ENCODE peak calls at places on chromosomes 1 and 21, in five cellular contexts. X is IMR-90, U is H1, T is mesendoderm, G is mesenchymal stem cell. V is an unnamed sample.

GRCh38 chr1:51671527-51672325 is 54.8 kb downstream of the OSBPL9 start:
- DNase-seq in T (peak; percentile 46), G (peak; percentile 60), U (no peak), X (peak; percentile 96), V (no peak)

GRCh38 chr1:64913361-64914015 is 52.9 kb downstream of the JAK1 start:
- DNase-seq in T (no peak), X (no peak), U (no peak), G (no peak), V (no peak)

GRCh38 chr21:45516071-45516670 is 26.1 kb downstream of the SLC19A1 start:
- DNase-seq in U (no peak), T (no peak), X (no peak), G (no peak), V (no peak)

GRCh38 chr1:64080947-64081562 is 122.4 kb upstream of the UBE2U start:
- DNase-seq in U (no peak), X (peak; percentile 61), G (peak; percentile 57), T (no peak), V (no peak)

GRCh38 chr1:36516372-36517018 is 33.8 kb upstream of the CSF3R start:
- DNase-seq in X (peak; percentile 43), T (peak; percentile 79), U (peak; percentile 31), G (peak; percentile 56), V (peak; percentile 78)

GRCh38 chr1:154736840-154737239 is 128.9 kb upstream of the ADAR start:
- DNase-seq in T (no peak), X (peak; percentile 80), G (peak; percentile 78), U (no peak), V (no peak)

GRCh38 chr1:221263831-221264767 is 384.9 kb downstream of the HLX start:
- DNase-seq in T (peak; percentile 88), U (peak; percentile 9), X (peak; percentile 89), G (peak; percentile 96), V (peak; percentile 33)

GRCh38 chr1:21649315-21649714 is 19.8 kb downstream of the RAP1GAP start:
- DNase-seq in U (no peak), X (no peak), T (no peak), G (no peak), V (no peak)

GRCh38 chr1:53442297-53442696 is 16.9 kb upstream of the DMRTB1 start:
- DNase-seq in G (peak; percentile 65), X (peak; percentile 65), T (peak; percentile 95), U (no peak), V (no peak)

GRCh38 chr21:33244781-33245105 is 15.0 kb downstream of the IFNAR2 start:
- DNase-seq in T (no peak), G (no peak), X (no peak), U (no peak), V (no peak)

GRCh38 chr1:198641506-198641905 is 2.7 kb downstream of the PTPRC start:
- DNase-seq in X (peak; percentile 43), T (peak; percentile 4), U (no peak), G (no peak), V (no peak)

GRCh38 chr1:91166106-91166712 is 144.4 kb upstream of the ZNF644 start:
- DNase-seq in T (peak; percentile 84), G (peak; percentile 60), U (peak; percentile 44), X (peak; percentile 56), V (peak; percentile 60)

GRCh38 chr1:58888776-58889341 is 105.0 kb upstream of the JUN start:
- DNase-seq in X (peak; percentile 36), G (no peak), U (no peak), T (no peak), V (no peak)

GRCh38 chr1:156826596-156826995 is 9.9 kb upstream of the SH2D2A start:
- DNase-seq in G (no peak), U (no peak), X (peak; percentile 34), T (no peak), V (no peak)

GRCh38 chr1:35642472-35642955 is 1.2 kb upstream of the PSMB2 start:
- DNase-seq in G (no peak), T (no peak), U (no peak), X (no peak), V (no peak)

GRCh38 chr1:52294580-52294979 is 71.4 kb downstream of the CC2D1B start:
- DNase-seq in G (no peak), X (peak; percentile 33), U (no peak), T (no peak), V (no peak)

GRCh38 chr1:158045639-158046038 is 52.2 kb downstream of the KIRREL1 start:
- DNase-seq in X (peak; percentile 90), G (peak; percentile 67), T (peak; percentile 93), U (peak; percentile 17), V (peak; percentile 39)

GRCh38 chr1:53552146-53552940 is 93.1 kb downstream of the DMRTB1 start:
- DNase-seq in X (peak; percentile 35), T (no peak), U (peak; percentile 27), G (no peak), V (no peak)

GRCh38 chr1:177432897-177433296 is 262.1 kb downstream of the BRINP2 start:
- DNase-seq in U (no peak), T (no peak), X (peak; percentile 1), G (no peak), V (no peak)

GRCh38 chr1:107140703-107141490 is at the start of gene NTNG1:
- DNase-seq in X (no peak), G (no peak), T (peak; percentile 92), U (no peak), V (peak; percentile 15)

GRCh38 chr21:28952686-28953085 is 40.0 kb downstream of the LTN1 start:
- DNase-seq in U (no peak), G (no peak), T (no peak), X (peak; percentile 24), V (no peak)

GRCh38 chr21:34867785-34868184 is 181.3 kb downstream of the RUNX1 start:
- DNase-seq in X (no peak), T (no peak), G (no peak), U (no peak), V (no peak)

GRCh38 chr21:34862951-34863350 is 186.2 kb downstream of the RUNX1 start:
- DNase-seq in T (no peak), G (no peak), X (no peak), U (no peak), V (no peak)

GRCh38 chr21:34869541-34869940 is 179.6 kb downstream of the RUNX1 start:
- DNase-seq in X (no peak), U (no peak), G (no peak), T (no peak), V (no peak)

GRCh38 chr21:34864370-34865209 is 184.5 kb downstream of the RUNX1 start:
- DNase-seq in X (no peak), U (no peak), G (no peak), T (no peak), V (no peak)

GRCh38 chr21:34865922-34866271 is 183.2 kb downstream of the RUNX1 start:
- DNase-seq in G (peak; percentile 69), T (peak; percentile 98), X (no peak), U (peak; percentile 87), V (no peak)
- H2BK5ac ChIP-seq in G (no peak overlapping the region), T (no peak overlapping the region), X (peak overlapping the region; percentile 35), U (no peak overlapping the region), V (no peak overlapping the region)

GRCh38 chr1:234728740-234729139 is 118.8 kb upstream of the IRF2BP2 start:
- DNase-seq in X (no peak), U (no peak), G (no peak), T (no peak), V (no peak)

GRCh38 chr1:234727018-234727757 is 117.2 kb upstream of the IRF2BP2 start:
- DNase-seq in T (peak; percentile 35), G (no peak), U (no peak), X (peak; percentile 29), V (no peak)

GRCh38 chr1:234724517-234725176 is 114.7 kb upstream of the IRF2BP2 start:
- DNase-seq in T (no peak), U (no peak), G (no peak), X (no peak), V (no peak)

GRCh38 chr1:234725177-234726132 is 115.5 kb upstream of the IRF2BP2 start:
- DNase-seq in G (no peak), X (no peak), U (no peak), T (peak; percentile 34), V (no peak)

DNA sequence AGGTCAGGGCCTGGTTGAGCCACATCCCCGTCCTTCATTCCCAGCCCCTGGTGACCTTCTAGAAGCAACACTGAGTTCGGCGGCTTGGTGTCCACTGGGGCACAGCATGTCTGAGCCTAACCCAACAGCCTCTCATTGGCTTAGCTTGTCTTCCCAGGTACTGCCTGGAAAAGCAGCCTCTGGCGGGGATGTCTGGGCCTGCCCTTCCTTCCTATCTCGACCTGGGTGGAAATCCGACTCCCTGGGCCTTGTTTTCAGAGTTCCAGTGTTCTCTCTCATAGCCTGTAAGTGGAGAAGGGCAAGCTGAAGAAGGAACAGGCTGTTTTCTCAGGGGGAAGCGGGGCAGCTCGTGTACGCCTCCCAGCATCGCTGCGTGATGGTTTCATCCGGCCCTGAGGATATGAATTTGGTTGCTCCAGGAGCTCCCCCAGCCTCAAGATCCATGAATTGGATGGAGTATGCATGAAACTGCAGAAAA is 116.4 kb upstream of the IRF2BP2 start:
- DNase-seq in X (peak; percentile 29), G (no peak), U (no peak), T (peak; percentile 75), V (no peak)
- H2BK5ac ChIP-seq in X (peak overlapping the region; percentile 47), G (no peak overlapping the region), U (peak overlapping the region; percentile 72), T (peak overlapping the region; percentile 22), V (peak overlapping the region; percentile 20)

DNA sequence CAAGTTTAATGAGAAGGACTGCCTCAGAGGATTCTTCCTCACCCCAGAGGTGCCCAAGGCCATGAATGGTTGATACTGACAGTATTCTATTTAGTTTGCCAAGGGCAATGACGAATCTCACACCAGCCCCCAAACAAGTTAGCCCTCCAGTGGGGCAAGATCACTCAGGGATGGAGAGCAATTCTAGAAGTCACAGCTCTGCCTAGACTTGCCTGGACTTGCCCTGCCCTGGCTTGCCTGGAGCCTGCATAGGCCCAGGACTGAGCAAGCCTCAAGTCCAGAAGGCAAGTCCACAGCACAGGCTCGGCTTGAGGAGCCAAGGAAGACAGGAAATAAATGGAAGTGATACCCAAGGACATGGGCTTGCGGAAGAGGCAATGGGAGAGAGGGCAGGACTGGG is 39.5 kb upstream of the RGS16 start:
- DNase-seq in T (no peak), G (no peak), X (no peak), U (no peak), V (no peak)
- H2BK5ac ChIP-seq in T (no peak overlapping the region), G (no peak overlapping the region), X (no peak overlapping the region), U (peak overlapping the region; percentile 21), V (no peak overlapping the region)

GRCh38 chr1:182628657-182629056 is 24.5 kb upstream of the RGS16 start:
- DNase-seq in T (no peak), G (no peak), U (no peak), X (no peak), V (no peak)

GRCh38 chr1:182629674-182630073 is 25.5 kb upstream of the RGS16 start:
- DNase-seq in U (no peak), X (no peak), T (no peak), G (no peak), V (no peak)

GRCh38 chr1:182631058-182631677 is 27.0 kb upstream of the RGS16 start:
- DNase-seq in X (no peak), T (no peak), G (no peak), U (no peak), V (no peak)

GRCh38 chr1:182631954-182632353 is 27.8 kb upstream of the RGS16 start:
- DNase-seq in X (no peak), T (no peak), G (no peak), U (no peak), V (no peak)

DNA sequence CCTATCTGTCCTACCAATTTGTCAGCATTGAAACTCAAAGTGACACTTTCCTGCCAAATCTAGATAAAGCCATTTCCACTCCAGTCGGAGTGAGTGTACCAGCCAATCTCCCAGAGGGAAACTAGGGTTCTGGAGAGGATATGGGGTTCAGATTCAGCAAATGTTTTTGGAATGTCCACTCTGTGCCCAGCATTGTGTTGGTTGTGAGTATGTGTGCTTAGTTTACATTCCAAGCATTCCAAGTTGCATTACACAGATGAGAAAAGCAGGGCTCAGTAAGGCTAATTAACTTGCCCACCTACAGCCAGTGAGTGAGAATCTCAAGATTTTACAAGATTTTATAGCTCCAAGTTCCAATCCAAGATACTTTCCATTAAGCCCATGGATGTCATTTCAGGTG is 26.4 kb upstream of the RGS16 start:
- DNase-seq in U (no peak), T (peak; percentile 55), X (no peak), G (no peak), V (no peak)
- H2BK5ac ChIP-seq in U (no peak overlapping the region), T (no peak overlapping the region), X (no peak overlapping the region), G (no peak overlapping the region), V (no peak overlapping the region)

V was measured in neuronal stem cell.